ENCODE peak calls at places on chromosomes 1 and 21, in seven cellular contexts. J is brain microvascular endothelial cell, F is endothelial cell of umbilical vein, B is pancreas, Q is GM23338, W is tibial artery, M is hepatocyte. R is an unnamed sample.

GRCh38 chr1:56457767-56458375 is 121.5 kb downstream of the PLPP3 start:
- DNase-seq in M (no peak), F (peak; percentile 95), J (no peak), Q (no peak), B (no peak), W (no peak), R (no peak)

GRCh38 chr1:226086776-226087175 is 24.3 kb downstream of the H3-3A start:
- DNase-seq in W (no peak), Q (no peak), F (no peak), B (no peak), M (no peak), J (no peak), R (no peak)

GRCh38 chr1:66253330-66253921 is 280.5 kb upstream of the SGIP1 start:
- DNase-seq in W (no peak), Q (peak; percentile 68), M (peak; percentile 69), B (no peak), F (peak; percentile 89), J (peak; percentile 63), R (no peak)

GRCh38 chr1:61241411-61241838 is 159.1 kb downstream of the NFIA start:
- DNase-seq in M (peak; percentile 20), Q (no peak), F (peak; percentile 54), J (no peak), B (peak; percentile 65), W (peak; percentile 65), R (no peak)

GRCh38 chr1:33296082-33296458 is 24.8 kb downstream of the A3GALT2 start:
- DNase-seq in W (no peak), Q (no peak), M (no peak), J (no peak), F (no peak), B (no peak), R (no peak)

GRCh38 chr1:220432408-220432807 is 95.5 kb upstream of the MARK1 start:
- DNase-seq in F (no peak), M (peak; percentile 51), Q (no peak), J (no peak), W (no peak), B (no peak), R (no peak)

GRCh38 chr1:223649222-223649621 is 16.3 kb downstream of the CAPN8 start:
- DNase-seq in Q (peak; percentile 9), B (no peak), J (no peak), W (no peak), F (no peak), M (no peak), R (no peak)

GRCh38 chr1:193221641-193222040 is 35.2 kb upstream of the B3GALT2 start:
- DNase-seq in M (no peak), J (no peak), B (no peak), F (no peak), W (no peak), Q (no peak), R (no peak)

GRCh38 chr21:44657635-44658183 is at the start of gene KRTAP12-3:
- DNase-seq in F (no peak), W (no peak), B (no peak), J (no peak), M (no peak), Q (no peak), R (no peak)

GRCh38 chr1:206757524-206758266 is 12.9 kb upstream of the IL19 start:
- DNase-seq in M (no peak), F (no peak), J (no peak), Q (no peak), W (no peak), B (no peak), R (no peak)

GRCh38 chr1:232709339-232709738 is 79.4 kb upstream of the SIPA1L2 start:
- DNase-seq in B (no peak), W (no peak), J (no peak), Q (no peak), M (peak; percentile 49), F (peak; percentile 63), R (no peak)

GRCh38 chr1:3292868-3293562 is 161.4 kb upstream of the ARHGEF16 start:
- DNase-seq in F (no peak), M (peak; percentile 81), W (no peak), J (no peak), B (no peak), Q (no peak), R (no peak)

GRCh38 chr1:61539720-61540462 is 185.1 kb downstream of the TM2D1 start:
- DNase-seq in J (no peak), B (no peak), F (no peak), Q (peak; percentile 2), W (peak; percentile 21), M (no peak), R (no peak)

GRCh38 chr21:42332557-42332956 is 17.3 kb upstream of the TFF3 start:
- DNase-seq in Q (no peak), M (no peak), W (no peak), F (no peak), B (peak; percentile 4), J (no peak), R (no peak)

GRCh38 chr21:39852021-39852721 is 15.1 kb upstream of the PCP4 start:
- DNase-seq in B (no peak), J (no peak), W (no peak), Q (no peak), F (no peak), M (peak; percentile 48), R (no peak)

GRCh38 chr1:54287176-54287650 is 87.2 kb downstream of the MRPL37 start:
- DNase-seq in F (peak; percentile 65), J (peak; percentile 70), Q (no peak), M (peak; percentile 80), W (peak; percentile 88), B (peak; percentile 81), R (no peak)

GRCh38 chr1:5998051-5998905 is 6.1 kb upstream of the NPHP4 start:
- DNase-seq in J (no peak), Q (no peak), B (no peak), W (no peak), F (no peak), M (no peak), R (no peak)

GRCh38 chr1:8985915-8986813 is 40.1 kb downstream of the SLC2A7 start:
- DNase-seq in F (peak; percentile 98), M (peak; percentile 58), Q (no peak), B (peak; percentile 79), W (peak; percentile 70), J (peak; percentile 97), R (peak; percentile 45)

GRCh38 chr1:33966346-33967141 is 102.7 kb downstream of the HMGB4 start:
- DNase-seq in F (no peak), M (no peak), W (no peak), Q (peak; percentile 25), J (no peak), B (peak; percentile 65), R (no peak)

GRCh38 chr1:160520582-160520981 is 2.5 kb downstream of the SLAMF6 start:
- DNase-seq in J (no peak), F (no peak), W (no peak), Q (no peak), M (no peak), B (no peak), R (no peak)

GRCh38 chr1:154966111-154966510 is 4.4 kb downstream of the SHC1 start:
- DNase-seq in J (no peak), Q (no peak), M (no peak), F (no peak), W (no peak), B (no peak), R (no peak)

GRCh38 chr21:20330652-20331051 is 667.6 kb upstream of the NCAM2 start:
- DNase-seq in Q (no peak), F (no peak), W (no peak), B (no peak), J (no peak), M (no peak), R (no peak)
- H3K27ac ChIP-seq in Q (no peak overlapping the region), F (no peak overlapping the region), W (no peak overlapping the region), B (no peak overlapping the region), J (no peak overlapping the region), M (no peak overlapping the region), R (no peak overlapping the region)

GRCh38 chr1:24963943-24964677 is 34.0 kb upstream of the RUNX3 start:
- DNase-seq in F (no peak), Q (no peak), B (no peak), J (no peak), M (no peak), W (no peak), R (no peak)

GRCh38 chr1:24964811-24965570 is 34.9 kb upstream of the RUNX3 start:
- DNase-seq in Q (no peak), F (no peak), W (no peak), M (no peak), B (no peak), J (peak; percentile 82), R (no peak)

GRCh38 chr1:24961334-24961733 is 31.3 kb upstream of the RUNX3 start:
- DNase-seq in J (no peak), B (no peak), F (no peak), Q (no peak), W (no peak), M (no peak), R (no peak)

GRCh38 chr1:24961961-24962861 is 32.1 kb upstream of the RUNX3 start:
- DNase-seq in B (no peak), Q (peak; percentile 65), J (no peak), M (no peak), W (no peak), F (no peak), R (no peak)

GRCh38 chr1:24963099-24963872 is 33.2 kb upstream of the RUNX3 start:
- DNase-seq in W (no peak), Q (no peak), M (no peak), B (no peak), J (no peak), F (no peak), R (no peak)
- H3K27ac ChIP-seq in W (no peak overlapping the region), Q (no peak overlapping the region), M (no peak overlapping the region), B (no peak overlapping the region), J (no peak overlapping the region), F (no peak overlapping the region), R (no peak overlapping the region)

GRCh38 chr1:198560093-198560638 is 19.7 kb upstream of the ATP6V1G3 start:
- DNase-seq in J (no peak), F (peak; percentile 77), M (no peak), B (no peak), Q (no peak), W (peak; percentile 28), R (no peak)

GRCh38 chr1:198559362-198559761 is 18.9 kb upstream of the ATP6V1G3 start:
- DNase-seq in F (no peak), B (no peak), W (no peak), J (no peak), M (no peak), Q (no peak), R (no peak)

GRCh38 chr1:198556969-198557368 is 16.5 kb upstream of the ATP6V1G3 start:
- DNase-seq in F (no peak), Q (no peak), M (no peak), W (peak; percentile 61), B (no peak), J (no peak), R (no peak)

GRCh38 chr1:198563578-198563977 is 23.1 kb upstream of the ATP6V1G3 start:
- DNase-seq in W (no peak), M (no peak), Q (peak; percentile 29), F (peak; percentile 11), B (no peak), J (no peak), R (no peak)

GRCh38 chr1:198558402-198558801 is 17.9 kb upstream of the ATP6V1G3 start:
- DNase-seq in B (no peak), M (no peak), J (no peak), W (no peak), Q (no peak), F (no peak), R (no peak)
- H3K27ac ChIP-seq in B (no peak overlapping the region), M (no peak overlapping the region), J (no peak overlapping the region), W (no peak overlapping the region), Q (no peak overlapping the region), F (no peak overlapping the region), R (no peak overlapping the region)

DNA sequence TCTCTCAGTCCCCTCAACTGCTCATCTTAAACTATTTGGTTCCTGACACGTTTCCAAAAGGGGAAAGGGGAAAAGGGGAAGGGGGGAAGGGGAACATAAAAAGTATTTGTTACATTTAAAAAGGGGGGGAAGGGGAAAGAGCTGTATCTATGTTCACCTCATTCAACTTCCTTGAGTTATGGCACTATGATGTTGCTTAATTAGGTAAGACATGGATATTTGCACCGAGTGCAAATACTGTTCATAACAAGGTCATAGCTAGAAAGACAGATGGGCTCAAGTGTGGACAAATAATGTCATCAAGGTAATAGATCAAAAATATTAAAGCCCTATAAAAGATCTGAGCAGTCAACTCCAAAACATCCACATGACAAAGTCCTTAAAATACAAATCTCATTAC is 26.0 kb downstream of the GPBP1L1 start:
- DNase-seq in B (no peak), F (no peak), Q (no peak), W (no peak), J (no peak), M (no peak), R (no peak)
- H3K27ac ChIP-seq in B (no peak overlapping the region), F (no peak overlapping the region), Q (no peak overlapping the region), W (no peak overlapping the region), J (no peak overlapping the region), M (no peak overlapping the region), R (no peak overlapping the region)

R was measured in caudate nucleus.